ENCODE peak calls at places on chromosomes 6 and 20, in six cellular contexts. One of them, this sample, is unnamed.

GRCh38 chr20:35040646-35041045 is 52.0 kb downstream of the TRPC4AP start:
- DNase-seq in cardiac muscle cell: no peak
- DNase-seq in left ventricle myocardium inferior: no peak
- DNase-seq in thoracic aorta: no peak
- DNase-seq in Peyer's patch: no peak
- DNase-seq in body of pancreas: no peak
- DNase-seq in this sample: no peak

GRCh38 chr6:35017461-35018183 is 123.5 kb downstream of the TCP11 start:
- DNase-seq in cardiac muscle cell: no peak
- DNase-seq in left ventricle myocardium inferior: peak; percentile 58
- DNase-seq in thoracic aorta: peak; percentile 45
- DNase-seq in Peyer's patch: no peak
- DNase-seq in body of pancreas: peak; percentile 8
- DNase-seq in this sample: no peak

GRCh38 chr6:168116975-168117899 is 38.2 kb upstream of the FRMD1 start:
- DNase-seq in cardiac muscle cell: no peak
- DNase-seq in left ventricle myocardium inferior: no peak
- DNase-seq in thoracic aorta: no peak
- DNase-seq in Peyer's patch: peak; percentile 79
- DNase-seq in body of pancreas: no peak
- DNase-seq in this sample: no peak

GRCh38 chr20:25389858-25390537 is 637 bp downstream of the ABHD12 start:
- DNase-seq in cardiac muscle cell: peak; percentile 74
- DNase-seq in left ventricle myocardium inferior: peak; percentile 33
- DNase-seq in thoracic aorta: no peak
- DNase-seq in Peyer's patch: peak; percentile 64
- DNase-seq in body of pancreas: peak; percentile 68
- DNase-seq in this sample: peak; percentile 67

GRCh38 chr6:1607236-1607556 is 2.5 kb upstream of the FOXC1 start:
- DNase-seq in cardiac muscle cell: no peak
- DNase-seq in left ventricle myocardium inferior: no peak
- DNase-seq in thoracic aorta: no peak
- DNase-seq in Peyer's patch: no peak
- DNase-seq in body of pancreas: no peak
- DNase-seq in this sample: no peak

GRCh38 chr6:151240861-151241642 is 1.3 kb downstream of the AKAP12 start:
- DNase-seq in cardiac muscle cell: peak; percentile 69
- DNase-seq in left ventricle myocardium inferior: peak; percentile 38
- DNase-seq in thoracic aorta: no peak
- DNase-seq in Peyer's patch: peak; percentile 51
- DNase-seq in body of pancreas: peak; percentile 48
- DNase-seq in this sample: peak; percentile 13

GRCh38 chr20:6122873-6123649 is at the start of gene FERMT1:
- DNase-seq in cardiac muscle cell: peak; percentile 79
- DNase-seq in left ventricle myocardium inferior: peak; percentile 40
- DNase-seq in thoracic aorta: no peak
- DNase-seq in Peyer's patch: peak; percentile 86
- DNase-seq in body of pancreas: peak; percentile 76
- DNase-seq in this sample: peak; percentile 57

GRCh38 chr20:34037121-34037520 is 43.4 kb downstream of the RALY start:
- DNase-seq in cardiac muscle cell: no peak
- DNase-seq in left ventricle myocardium inferior: no peak
- DNase-seq in thoracic aorta: no peak
- DNase-seq in Peyer's patch: no peak
- DNase-seq in body of pancreas: peak; percentile 11
- DNase-seq in this sample: no peak

GRCh38 chr6:140609956-140610355 is 1235.5 kb upstream of the CITED2 start:
- DNase-seq in cardiac muscle cell: peak; percentile 3
- DNase-seq in left ventricle myocardium inferior: no peak
- DNase-seq in thoracic aorta: no peak
- DNase-seq in Peyer's patch: no peak
- DNase-seq in body of pancreas: no peak
- DNase-seq in this sample: no peak

GRCh38 chr6:144434308-144434990 is 149.3 kb downstream of the UTRN start:
- DNase-seq in cardiac muscle cell: no peak
- DNase-seq in left ventricle myocardium inferior: no peak
- DNase-seq in thoracic aorta: no peak
- DNase-seq in Peyer's patch: no peak
- DNase-seq in body of pancreas: no peak
- DNase-seq in this sample: no peak

GRCh38 chr6:130215526-130215925 is 7.2 kb downstream of the SAMD3 start:
- DNase-seq in cardiac muscle cell: no peak
- DNase-seq in left ventricle myocardium inferior: no peak
- DNase-seq in thoracic aorta: no peak
- DNase-seq in Peyer's patch: no peak
- DNase-seq in body of pancreas: no peak
- DNase-seq in this sample: no peak

GRCh38 chr20:51331466-51331865 is 211.1 kb downstream of the NFATC2 start:
- DNase-seq in cardiac muscle cell: no peak
- DNase-seq in left ventricle myocardium inferior: no peak
- DNase-seq in thoracic aorta: no peak
- DNase-seq in Peyer's patch: no peak
- DNase-seq in body of pancreas: no peak
- DNase-seq in this sample: no peak

GRCh38 chr6:107488174-107488874 is 1.6 kb upstream of the SOBP start:
- DNase-seq in cardiac muscle cell: peak; percentile 22
- DNase-seq in left ventricle myocardium inferior: no peak
- DNase-seq in thoracic aorta: no peak
- DNase-seq in Peyer's patch: no peak
- DNase-seq in body of pancreas: no peak
- DNase-seq in this sample: no peak

GRCh38 chr6:36195471-36196048 is 984 bp upstream of the BRPF3 start:
- DNase-seq in cardiac muscle cell: peak; percentile 2
- DNase-seq in left ventricle myocardium inferior: no peak
- DNase-seq in thoracic aorta: no peak
- DNase-seq in Peyer's patch: no peak
- DNase-seq in body of pancreas: no peak
- DNase-seq in this sample: no peak

GRCh38 chr20:38217791-38218565 is 42.6 kb downstream of the KIAA1755 start:
- DNase-seq in cardiac muscle cell: peak; percentile 24
- DNase-seq in left ventricle myocardium inferior: peak; percentile 63
- DNase-seq in thoracic aorta: peak; percentile 68
- DNase-seq in Peyer's patch: no peak
- DNase-seq in body of pancreas: peak; percentile 28
- DNase-seq in this sample: no peak

GRCh38 chr20:25049261-25050060 is 8.5 kb downstream of the ACSS1 start:
- DNase-seq in cardiac muscle cell: no peak
- DNase-seq in left ventricle myocardium inferior: no peak
- DNase-seq in thoracic aorta: no peak
- DNase-seq in Peyer's patch: peak; percentile 40
- DNase-seq in body of pancreas: no peak
- DNase-seq in this sample: no peak

GRCh38 chr6:70549327-70549726 is 17.4 kb upstream of the SDHAF4 start:
- DNase-seq in cardiac muscle cell: no peak
- DNase-seq in left ventricle myocardium inferior: no peak
- DNase-seq in thoracic aorta: no peak
- DNase-seq in Peyer's patch: no peak
- DNase-seq in body of pancreas: no peak
- DNase-seq in this sample: no peak

GRCh38 chr6:170201361-170201760 is 89.5 kb downstream of the DLL1 start:
- DNase-seq in cardiac muscle cell: no peak
- DNase-seq in left ventricle myocardium inferior: no peak
- DNase-seq in thoracic aorta: no peak
- DNase-seq in Peyer's patch: no peak
- DNase-seq in body of pancreas: no peak
- DNase-seq in this sample: no peak

GRCh38 chr6:85537055-85537494 is 56.6 kb downstream of the SNX14 start:
- DNase-seq in cardiac muscle cell: no peak
- DNase-seq in left ventricle myocardium inferior: no peak
- DNase-seq in thoracic aorta: no peak
- DNase-seq in Peyer's patch: no peak
- DNase-seq in body of pancreas: no peak
- DNase-seq in this sample: peak; percentile 4

GRCh38 chr6:81614292-81614691 is 138.2 kb downstream of the TENT5A start:
- DNase-seq in cardiac muscle cell: peak; percentile 5
- DNase-seq in left ventricle myocardium inferior: no peak
- DNase-seq in thoracic aorta: no peak
- DNase-seq in Peyer's patch: no peak
- DNase-seq in body of pancreas: peak; percentile 43
- DNase-seq in this sample: no peak

GRCh38 chr6:47741807-47742206 is 40.0 kb upstream of the OPN5 start:
- DNase-seq in cardiac muscle cell: no peak
- DNase-seq in left ventricle myocardium inferior: no peak
- DNase-seq in thoracic aorta: no peak
- DNase-seq in Peyer's patch: no peak
- DNase-seq in body of pancreas: no peak
- DNase-seq in this sample: peak; percentile 40

GRCh38 chr20:63332488-63333240 is 28.5 kb downstream of the CHRNA4 start:
- DNase-seq in cardiac muscle cell: no peak
- DNase-seq in left ventricle myocardium inferior: no peak
- DNase-seq in thoracic aorta: no peak
- DNase-seq in Peyer's patch: no peak
- DNase-seq in body of pancreas: no peak
- DNase-seq in this sample: no peak

GRCh38 chr6:29632789-29633531 is at the start of gene GABBR1:
- DNase-seq in cardiac muscle cell: peak; percentile 95
- DNase-seq in left ventricle myocardium inferior: peak; percentile 90
- DNase-seq in thoracic aorta: peak; percentile 61
- DNase-seq in Peyer's patch: peak; percentile 80
- DNase-seq in body of pancreas: peak; percentile 86
- DNase-seq in this sample: peak; percentile 52

GRCh38 chr6:138160329-138161117 is 1.2 kb upstream of the ARFGEF3 start:
- DNase-seq in cardiac muscle cell: no peak
- DNase-seq in left ventricle myocardium inferior: no peak
- DNase-seq in thoracic aorta: no peak
- DNase-seq in Peyer's patch: no peak
- DNase-seq in body of pancreas: no peak
- DNase-seq in this sample: no peak

GRCh38 chr6:44399991-44400390 is 12.5 kb downstream of the CDC5L start:
- DNase-seq in cardiac muscle cell: no peak
- DNase-seq in left ventricle myocardium inferior: no peak
- DNase-seq in thoracic aorta: no peak
- DNase-seq in Peyer's patch: no peak
- DNase-seq in body of pancreas: no peak
- DNase-seq in this sample: no peak

GRCh38 chr6:44397424-44398169 is 10.1 kb downstream of the CDC5L start:
- DNase-seq in cardiac muscle cell: no peak
- DNase-seq in left ventricle myocardium inferior: no peak
- DNase-seq in thoracic aorta: no peak
- DNase-seq in Peyer's patch: no peak
- DNase-seq in body of pancreas: no peak
- DNase-seq in this sample: no peak

GRCh38 chr6:44404022-44404714 is 16.7 kb downstream of the CDC5L start:
- DNase-seq in cardiac muscle cell: no peak
- DNase-seq in left ventricle myocardium inferior: no peak
- DNase-seq in thoracic aorta: no peak
- DNase-seq in Peyer's patch: no peak
- DNase-seq in body of pancreas: no peak
- DNase-seq in this sample: no peak

GRCh38 chr6:44400572-44400971 is 13.1 kb downstream of the CDC5L start:
- DNase-seq in cardiac muscle cell: no peak
- DNase-seq in left ventricle myocardium inferior: no peak
- DNase-seq in thoracic aorta: no peak
- DNase-seq in Peyer's patch: no peak
- DNase-seq in body of pancreas: no peak
- DNase-seq in this sample: no peak

DNA sequence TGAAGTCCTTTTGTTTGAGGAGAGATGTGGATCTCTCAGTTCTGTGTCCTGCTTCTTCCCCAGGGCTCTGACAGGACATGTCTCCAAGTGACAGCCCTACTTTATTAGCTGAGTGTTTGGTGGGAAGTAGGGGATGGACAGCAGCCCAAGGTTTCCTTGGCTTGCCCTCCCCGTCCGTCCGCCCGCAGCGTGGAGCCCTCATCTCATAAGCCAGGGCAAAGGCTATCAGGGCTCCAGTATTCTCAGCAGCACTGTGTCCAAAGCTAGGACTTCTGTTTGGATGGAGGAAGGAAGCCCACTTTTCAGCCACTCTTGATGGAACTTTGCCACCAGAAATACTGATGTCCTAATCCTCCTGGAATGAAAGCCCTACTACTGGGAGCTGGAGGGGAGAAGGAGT is 13.6 kb downstream of the CDC5L start:
- DNase-seq in cardiac muscle cell: no peak
- DNase-seq in left ventricle myocardium inferior: no peak
- DNase-seq in thoracic aorta: no peak
- DNase-seq in Peyer's patch: no peak
- DNase-seq in body of pancreas: no peak
- DNase-seq in this sample: no peak
- H3K36me3 ChIP-seq in cardiac muscle cell: peaks cover 48% of the 10 kb centered on the region
- H3K36me3 ChIP-seq in left ventricle myocardium inferior: peaks cover 64% of the 10 kb centered on the region
- H3K36me3 ChIP-seq in thoracic aorta: peaks cover 43% of the 10 kb centered on the region
- H3K36me3 ChIP-seq in Peyer's patch: peaks cover 74% of the 10 kb centered on the region
- H3K36me3 ChIP-seq in body of pancreas: peaks cover 4% of the 10 kb centered on the region
- H3K36me3 ChIP-seq in this sample: peaks cover 16% of the 10 kb centered on the region

GRCh38 chr20:31517373-31517772 is 3.1 kb downstream of the HM13 start:
- DNase-seq in cardiac muscle cell: no peak
- DNase-seq in left ventricle myocardium inferior: peak; percentile 25
- DNase-seq in thoracic aorta: no peak
- DNase-seq in Peyer's patch: no peak
- DNase-seq in body of pancreas: peak; percentile 82
- DNase-seq in this sample: no peak
- H3K36me3 ChIP-seq in cardiac muscle cell: no peaks in the 10 kb centered on the region
- H3K36me3 ChIP-seq in left ventricle myocardium inferior: peaks cover 17% of the 10 kb centered on the region
- H3K36me3 ChIP-seq in thoracic aorta: no peaks in the 10 kb centered on the region
- H3K36me3 ChIP-seq in Peyer's patch: peaks cover 3% of the 10 kb centered on the region
- H3K36me3 ChIP-seq in body of pancreas: no peaks in the 10 kb centered on the region
- H3K36me3 ChIP-seq in this sample: peaks cover 2% of the 10 kb centered on the region

GRCh38 chr6:41859356-41859755 is 35.8 kb downstream of the USP49 start:
- DNase-seq in cardiac muscle cell: no peak
- DNase-seq in left ventricle myocardium inferior: no peak
- DNase-seq in thoracic aorta: no peak
- DNase-seq in Peyer's patch: no peak
- DNase-seq in body of pancreas: no peak
- DNase-seq in this sample: no peak

DNA sequence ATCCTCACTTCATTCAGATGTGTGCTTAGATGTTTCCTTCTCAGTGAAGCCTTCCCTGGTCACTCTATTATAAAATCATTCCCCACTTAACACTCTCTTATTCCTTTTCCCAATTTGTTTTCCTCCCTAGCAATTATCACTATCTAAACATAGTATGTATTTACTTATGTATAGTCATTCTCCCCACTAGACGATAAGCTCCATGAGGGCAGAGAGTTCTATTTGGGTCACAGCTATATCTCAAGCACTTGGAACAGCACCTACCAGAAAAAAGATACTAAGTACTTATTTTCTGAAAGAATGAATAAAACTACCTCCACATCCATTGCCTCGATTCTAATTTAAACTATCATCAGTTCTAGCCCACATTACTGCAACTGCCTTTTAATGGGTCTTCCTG is 36.5 kb downstream of the USP49 start:
- DNase-seq in cardiac muscle cell: no peak
- DNase-seq in left ventricle myocardium inferior: no peak
- DNase-seq in thoracic aorta: no peak
- DNase-seq in Peyer's patch: no peak
- DNase-seq in body of pancreas: no peak
- DNase-seq in this sample: no peak
- H3K36me3 ChIP-seq in cardiac muscle cell: no peaks in the 10 kb centered on the region
- H3K36me3 ChIP-seq in left ventricle myocardium inferior: no peaks in the 10 kb centered on the region
- H3K36me3 ChIP-seq in thoracic aorta: no peaks in the 10 kb centered on the region
- H3K36me3 ChIP-seq in Peyer's patch: no peaks in the 10 kb centered on the region
- H3K36me3 ChIP-seq in body of pancreas: no peaks in the 10 kb centered on the region
- H3K36me3 ChIP-seq in this sample: no peaks in the 10 kb centered on the region

DNA sequence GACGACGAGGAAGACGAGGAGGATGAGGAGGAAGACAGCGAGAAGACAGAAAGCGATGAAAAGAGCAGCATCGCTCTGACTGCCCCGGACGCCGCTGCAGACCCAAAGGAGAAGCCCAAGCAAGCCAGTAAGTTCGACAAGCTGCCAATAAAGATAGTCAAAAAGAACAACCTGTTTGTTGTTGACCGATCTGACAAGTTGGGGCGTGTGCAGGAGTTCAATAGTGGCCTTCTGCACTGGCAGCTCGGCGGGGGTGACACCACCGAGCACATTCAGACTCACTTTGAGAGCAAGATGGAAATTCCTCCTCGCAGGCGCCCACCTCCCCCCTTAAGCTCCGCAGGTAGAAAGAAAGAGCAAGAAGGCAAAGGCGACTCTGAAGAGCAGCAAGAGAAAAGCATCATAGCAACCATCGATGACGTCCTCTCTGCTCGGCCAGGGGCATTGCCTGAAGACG is 116.9 kb downstream of the TMEM242 start:
- DNase-seq in cardiac muscle cell: no peak
- DNase-seq in left ventricle myocardium inferior: no peak
- DNase-seq in thoracic aorta: no peak
- DNase-seq in Peyer's patch: peak; percentile 38
- DNase-seq in body of pancreas: no peak
- DNase-seq in this sample: no peak
- H3K36me3 ChIP-seq in cardiac muscle cell: peaks cover 42% of the 10 kb centered on the region
- H3K36me3 ChIP-seq in left ventricle myocardium inferior: peaks cover 58% of the 10 kb centered on the region
- H3K36me3 ChIP-seq in thoracic aorta: peaks cover 31% of the 10 kb centered on the region
- H3K36me3 ChIP-seq in Peyer's patch: peaks cover 51% of the 10 kb centered on the region
- H3K36me3 ChIP-seq in body of pancreas: peaks cover 15% of the 10 kb centered on the region
- H3K36me3 ChIP-seq in this sample: peaks cover 21% of the 10 kb centered on the region

This sample was measured in GM06990.